ENCODE peak calls at places on chromosome 1, in seven cellular contexts. F, H, R, L, S, N and E are unnamed samples.

GRCh38 chr1:228452194-228453021 is 34.8 kb upstream of the RNF187 start:
- DNase-seq in F (no peak), H (no peak), R (no peak), L (no peak), S (no peak), N (no peak), E (peak; percentile 51)

GRCh38 chr1:27574871-27575831 is 28.8 kb downstream of the AHDC1 start:
- DNase-seq in F (peak; percentile 77), H (no peak), R (peak; percentile 33), L (no peak), S (peak; percentile 69), N (no peak), E (no peak)

GRCh38 chr1:37156646-37157045 is 122.3 kb upstream of the GRIK3 start:
- DNase-seq in F (no peak), H (no peak), R (no peak), L (no peak), S (no peak), N (no peak), E (no peak)

GRCh38 chr1:14479865-14480264 is 118.6 kb upstream of the KAZN start:
- DNase-seq in F (no peak), H (no peak), R (no peak), L (no peak), S (no peak), N (no peak), E (no peak)

GRCh38 chr1:212762234-212762633 is 29.3 kb downstream of the NSL1 start:
- DNase-seq in F (no peak), H (no peak), R (no peak), L (no peak), S (no peak), N (no peak), E (no peak)

GRCh38 chr1:167465751-167466150 is 52.6 kb downstream of the CD247 start:
- DNase-seq in F (no peak), H (no peak), R (no peak), L (no peak), S (no peak), N (no peak), E (no peak)

GRCh38 chr1:212586429-212587303 is 21.9 kb upstream of the ATF3 start:
- DNase-seq in F (no peak), H (no peak), R (no peak), L (no peak), S (no peak), N (no peak), E (no peak)

GRCh38 chr1:7422081-7422480 is 349.0 kb upstream of the VAMP3 start:
- DNase-seq in F (no peak), H (no peak), R (no peak), L (no peak), S (peak; percentile 2), N (no peak), E (no peak)

GRCh38 chr1:233819042-233819441 is 85.4 kb upstream of the SLC35F3 start:
- DNase-seq in F (no peak), H (no peak), R (no peak), L (no peak), S (no peak), N (no peak), E (no peak)

GRCh38 chr1:81848880-81849500 is 48.3 kb downstream of the ADGRL2 start:
- DNase-seq in F (peak; percentile 91), H (no peak), R (no peak), L (no peak), S (no peak), N (no peak), E (no peak)

GRCh38 chr1:36530261-36530660 is 47.5 kb upstream of the CSF3R start:
- DNase-seq in F (no peak), H (no peak), R (no peak), L (no peak), S (no peak), N (no peak), E (no peak)

GRCh38 chr1:72648465-72648864 is 366.1 kb upstream of the NEGR1 start:
- DNase-seq in F (no peak), H (no peak), R (no peak), L (no peak), S (no peak), N (no peak), E (no peak)

GRCh38 chr1:50977575-50978143 is 7.6 kb downstream of the CDKN2C start:
- DNase-seq in F (no peak), H (peak; percentile 19), R (no peak), L (no peak), S (peak; percentile 41), N (no peak), E (no peak)

GRCh38 chr1:1210726-1211540 is 3.0 kb downstream of the TNFRSF4 start:
- DNase-seq in F (no peak), H (peak; percentile 1), R (no peak), L (no peak), S (no peak), N (no peak), E (no peak)

GRCh38 chr1:45403298-45404079 is 63.2 kb upstream of the MUTYH start:
- DNase-seq in F (peak; percentile 22), H (no peak), R (no peak), L (no peak), S (no peak), N (no peak), E (no peak)

GRCh38 chr1:8145525-8145924 is 119.4 kb upstream of the ERRFI1 start:
- DNase-seq in F (no peak), H (no peak), R (no peak), L (no peak), S (no peak), N (no peak), E (no peak)